ENCODE peak calls at places on chromosomes 16 and 17, in six cellular contexts. One of them, this sample, is unnamed.

GRCh38 chr17:31935512-31935911 is 1.3 kb upstream of the SUZ12 start:
- DNase-seq in ovary: no peak
- DNase-seq in neural progenitor cell: no peak
- DNase-seq in mucosa of descending colon: no peak
- DNase-seq in activated CD8-positive, alpha-beta T cell treated with anti-CD3 and anti-CD28 coated beads for 36 hours: no peak
- DNase-seq in heart right ventricle: no peak
- DNase-seq in this sample: no peak

GRCh38 chr16:79090966-79091365 is 509.6 kb downstream of the MAF start:
- DNase-seq in ovary: no peak
- DNase-seq in neural progenitor cell: no peak
- DNase-seq in mucosa of descending colon: no peak
- DNase-seq in activated CD8-positive, alpha-beta T cell treated with anti-CD3 and anti-CD28 coated beads for 36 hours: no peak
- DNase-seq in heart right ventricle: no peak
- DNase-seq in this sample: no peak

GRCh38 chr17:29807520-29808361 is 122.3 kb downstream of the SSH2 start:
- DNase-seq in ovary: peak
- DNase-seq in neural progenitor cell: peak
- DNase-seq in mucosa of descending colon: no peak
- DNase-seq in activated CD8-positive, alpha-beta T cell treated with anti-CD3 and anti-CD28 coated beads for 36 hours: peak
- DNase-seq in heart right ventricle: peak
- DNase-seq in this sample: peak

GRCh38 chr16:67428146-67428731 is 2.7 kb upstream of the HSD11B2 start:
- DNase-seq in ovary: peak
- DNase-seq in neural progenitor cell: peak
- DNase-seq in mucosa of descending colon: peak
- DNase-seq in activated CD8-positive, alpha-beta T cell treated with anti-CD3 and anti-CD28 coated beads for 36 hours: peak
- DNase-seq in heart right ventricle: peak
- DNase-seq in this sample: peak

GRCh38 chr17:32659419-32659842 is 172.6 kb downstream of the CDK5R1 start:
- DNase-seq in ovary: peak
- DNase-seq in neural progenitor cell: peak
- DNase-seq in mucosa of descending colon: no peak
- DNase-seq in activated CD8-positive, alpha-beta T cell treated with anti-CD3 and anti-CD28 coated beads for 36 hours: peak
- DNase-seq in heart right ventricle: peak
- DNase-seq in this sample: peak

GRCh38 chr16:56915311-56916105 is 16.4 kb upstream of the HERPUD1 start:
- DNase-seq in ovary: peak
- DNase-seq in neural progenitor cell: no peak
- DNase-seq in mucosa of descending colon: no peak
- DNase-seq in activated CD8-positive, alpha-beta T cell treated with anti-CD3 and anti-CD28 coated beads for 36 hours: no peak
- DNase-seq in heart right ventricle: no peak
- DNase-seq in this sample: no peak

GRCh38 chr16:87809150-87809902 is 43.5 kb upstream of the KLHDC4 start:
- DNase-seq in ovary: no peak
- DNase-seq in neural progenitor cell: no peak
- DNase-seq in mucosa of descending colon: no peak
- DNase-seq in activated CD8-positive, alpha-beta T cell treated with anti-CD3 and anti-CD28 coated beads for 36 hours: peak
- DNase-seq in heart right ventricle: no peak
- DNase-seq in this sample: peak

GRCh38 chr17:60525624-60526514 is at the start of gene APPBP2:
- DNase-seq in ovary: peak
- DNase-seq in neural progenitor cell: peak
- DNase-seq in mucosa of descending colon: peak
- DNase-seq in activated CD8-positive, alpha-beta T cell treated with anti-CD3 and anti-CD28 coated beads for 36 hours: peak
- DNase-seq in heart right ventricle: peak
- DNase-seq in this sample: peak

GRCh38 chr17:76598004-76598439 is 12.4 kb upstream of the ST6GALNAC2 start:
- DNase-seq in ovary: no peak
- DNase-seq in neural progenitor cell: no peak
- DNase-seq in mucosa of descending colon: no peak
- DNase-seq in activated CD8-positive, alpha-beta T cell treated with anti-CD3 and anti-CD28 coated beads for 36 hours: no peak
- DNase-seq in heart right ventricle: no peak
- DNase-seq in this sample: no peak

GRCh38 chr17:13616031-13616430 is 14.3 kb upstream of the HS3ST3A1 start:
- DNase-seq in ovary: no peak
- DNase-seq in neural progenitor cell: no peak
- DNase-seq in mucosa of descending colon: no peak
- DNase-seq in activated CD8-positive, alpha-beta T cell treated with anti-CD3 and anti-CD28 coated beads for 36 hours: no peak
- DNase-seq in heart right ventricle: no peak
- DNase-seq in this sample: no peak

GRCh38 chr16:85387171-85387507 is 226.0 kb upstream of the GSE1 start:
- DNase-seq in ovary: peak
- DNase-seq in neural progenitor cell: no peak
- DNase-seq in mucosa of descending colon: peak
- DNase-seq in activated CD8-positive, alpha-beta T cell treated with anti-CD3 and anti-CD28 coated beads for 36 hours: no peak
- DNase-seq in heart right ventricle: no peak
- DNase-seq in this sample: no peak

GRCh38 chr17:67365762-67366192 is 600 bp downstream of the PSMD12 start:
- DNase-seq in ovary: no peak
- DNase-seq in neural progenitor cell: no peak
- DNase-seq in mucosa of descending colon: no peak
- DNase-seq in activated CD8-positive, alpha-beta T cell treated with anti-CD3 and anti-CD28 coated beads for 36 hours: peak
- DNase-seq in heart right ventricle: no peak
- DNase-seq in this sample: no peak

GRCh38 chr17:68771867-68772515 is 170.8 kb upstream of the FAM20A start:
- DNase-seq in ovary: no peak
- DNase-seq in neural progenitor cell: peak
- DNase-seq in mucosa of descending colon: no peak
- DNase-seq in activated CD8-positive, alpha-beta T cell treated with anti-CD3 and anti-CD28 coated beads for 36 hours: peak
- DNase-seq in heart right ventricle: peak
- DNase-seq in this sample: peak

GRCh38 chr17:9346296-9346926 is 229.2 kb downstream of the STX8 start:
- DNase-seq in ovary: no peak
- DNase-seq in neural progenitor cell: no peak
- DNase-seq in mucosa of descending colon: no peak
- DNase-seq in activated CD8-positive, alpha-beta T cell treated with anti-CD3 and anti-CD28 coated beads for 36 hours: peak
- DNase-seq in heart right ventricle: no peak
- DNase-seq in this sample: no peak

GRCh38 chr17:60161598-60162330 is 12.0 kb downstream of the CA4 start:
- DNase-seq in ovary: no peak
- DNase-seq in neural progenitor cell: peak
- DNase-seq in mucosa of descending colon: no peak
- DNase-seq in activated CD8-positive, alpha-beta T cell treated with anti-CD3 and anti-CD28 coated beads for 36 hours: no peak
- DNase-seq in heart right ventricle: no peak
- DNase-seq in this sample: peak

GRCh38 chr17:49433000-49433694 is 18.5 kb upstream of the PHB1 start:
- DNase-seq in ovary: no peak
- DNase-seq in neural progenitor cell: no peak
- DNase-seq in mucosa of descending colon: no peak
- DNase-seq in activated CD8-positive, alpha-beta T cell treated with anti-CD3 and anti-CD28 coated beads for 36 hours: no peak
- DNase-seq in heart right ventricle: no peak
- DNase-seq in this sample: no peak

GRCh38 chr16:84085774-84086173 is 31.0 kb downstream of the MBTPS1 start:
- DNase-seq in ovary: no peak
- DNase-seq in neural progenitor cell: no peak
- DNase-seq in mucosa of descending colon: no peak
- DNase-seq in activated CD8-positive, alpha-beta T cell treated with anti-CD3 and anti-CD28 coated beads for 36 hours: no peak
- DNase-seq in heart right ventricle: no peak
- DNase-seq in this sample: peak

GRCh38 chr17:68383443-68384321 is 73.6 kb downstream of the WIPI1 start:
- DNase-seq in ovary: no peak
- DNase-seq in neural progenitor cell: no peak
- DNase-seq in mucosa of descending colon: no peak
- DNase-seq in activated CD8-positive, alpha-beta T cell treated with anti-CD3 and anti-CD28 coated beads for 36 hours: peak
- DNase-seq in heart right ventricle: no peak
- DNase-seq in this sample: no peak

GRCh38 chr16:28126684-28127620 is 63.4 kb upstream of the GSG1L start:
- DNase-seq in ovary: no peak
- DNase-seq in neural progenitor cell: no peak
- DNase-seq in mucosa of descending colon: no peak
- DNase-seq in activated CD8-positive, alpha-beta T cell treated with anti-CD3 and anti-CD28 coated beads for 36 hours: no peak
- DNase-seq in heart right ventricle: no peak
- DNase-seq in this sample: no peak

GRCh38 chr16:23362460-23363317 is 60.6 kb downstream of the SCNN1B start:
- DNase-seq in ovary: no peak
- DNase-seq in neural progenitor cell: no peak
- DNase-seq in mucosa of descending colon: peak
- DNase-seq in activated CD8-positive, alpha-beta T cell treated with anti-CD3 and anti-CD28 coated beads for 36 hours: no peak
- DNase-seq in heart right ventricle: peak
- DNase-seq in this sample: no peak

GRCh38 chr17:63838586-63839184 is 3.8 kb downstream of the SMARCD2 start:
- DNase-seq in ovary: peak
- DNase-seq in neural progenitor cell: no peak
- DNase-seq in mucosa of descending colon: peak
- DNase-seq in activated CD8-positive, alpha-beta T cell treated with anti-CD3 and anti-CD28 coated beads for 36 hours: no peak
- DNase-seq in heart right ventricle: peak
- DNase-seq in this sample: no peak

GRCh38 chr17:46977750-46978488 is 1.1 kb downstream of the RPRML start:
- DNase-seq in ovary: no peak
- DNase-seq in neural progenitor cell: peak
- DNase-seq in mucosa of descending colon: no peak
- DNase-seq in activated CD8-positive, alpha-beta T cell treated with anti-CD3 and anti-CD28 coated beads for 36 hours: no peak
- DNase-seq in heart right ventricle: no peak
- DNase-seq in this sample: no peak

DNA sequence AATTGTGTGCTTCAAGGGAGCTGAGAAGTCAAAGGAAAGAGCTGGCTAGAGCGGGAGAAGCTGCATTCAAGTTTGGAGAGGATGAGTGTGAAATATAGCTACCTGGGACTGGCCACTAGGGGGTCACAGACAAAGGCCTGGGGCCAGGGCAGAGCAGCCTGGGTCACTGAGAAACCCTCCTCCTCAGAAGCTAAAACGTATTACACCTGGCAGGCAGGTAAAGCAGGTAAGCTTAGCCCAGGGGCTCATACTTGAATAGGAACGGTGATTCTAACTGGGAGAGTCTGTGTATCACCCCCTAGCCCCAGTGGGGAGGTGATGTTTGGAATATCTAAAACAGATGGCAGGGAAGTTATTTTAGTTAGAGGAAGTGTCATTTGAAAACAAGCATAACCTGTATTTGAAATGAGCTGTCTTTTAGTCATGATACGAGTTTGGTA is 6.8 kb downstream of the KRT37 start:
- DNase-seq in ovary: no peak
- DNase-seq in neural progenitor cell: peak
- DNase-seq in mucosa of descending colon: no peak
- DNase-seq in activated CD8-positive, alpha-beta T cell treated with anti-CD3 and anti-CD28 coated beads for 36 hours: peak
- DNase-seq in heart right ventricle: no peak
- DNase-seq in this sample: peak
- TF ChIP-seq CTCF in ovary: no peak
- TF ChIP-seq CTCF in neural progenitor cell: peak
- TF ChIP-seq CTCF in mucosa of descending colon: no peak
- TF ChIP-seq CTCF in activated CD8-positive, alpha-beta T cell treated with anti-CD3 and anti-CD28 coated beads for 36 hours: no peak
- TF ChIP-seq CTCF in heart right ventricle: no peak
- TF ChIP-seq CTCF in this sample: peak

DNA sequence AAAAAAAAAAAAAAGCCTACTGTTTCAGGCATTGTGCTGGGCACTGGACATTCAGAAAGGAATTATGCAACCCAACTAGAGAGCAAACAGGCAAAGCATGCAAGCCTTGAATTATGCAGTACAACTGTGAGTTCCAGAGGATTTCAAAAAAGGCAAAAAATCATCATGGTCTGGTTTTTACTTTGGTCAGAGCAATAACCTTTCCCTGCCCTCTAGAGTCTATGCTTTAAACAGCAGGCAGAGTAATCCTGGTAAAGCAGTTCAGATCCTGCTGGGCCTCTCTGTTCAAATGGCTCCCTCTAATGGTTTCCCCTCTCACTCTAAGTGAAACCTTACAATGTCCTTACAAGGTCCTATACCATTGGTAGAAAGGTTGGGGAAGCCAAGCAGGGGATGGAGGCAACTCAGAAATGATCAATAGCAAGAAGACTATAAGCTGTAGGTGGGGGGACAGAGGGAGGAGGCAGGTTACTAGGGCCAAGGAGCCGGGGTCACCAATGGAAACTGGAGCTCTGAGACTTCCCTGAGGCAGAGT is 4.6 kb upstream of the TAF15 start:
- DNase-seq in ovary: no peak
- DNase-seq in neural progenitor cell: peak
- DNase-seq in mucosa of descending colon: no peak
- DNase-seq in activated CD8-positive, alpha-beta T cell treated with anti-CD3 and anti-CD28 coated beads for 36 hours: peak
- DNase-seq in heart right ventricle: peak
- DNase-seq in this sample: peak
- TF ChIP-seq CTCF in ovary: peak
- TF ChIP-seq CTCF in neural progenitor cell: peak
- TF ChIP-seq CTCF in mucosa of descending colon: peak
- TF ChIP-seq CTCF in activated CD8-positive, alpha-beta T cell treated with anti-CD3 and anti-CD28 coated beads for 36 hours: peak
- TF ChIP-seq CTCF in heart right ventricle: peak
- TF ChIP-seq CTCF in this sample: peak

GRCh38 chr17:7016406-7016805 is 4.0 kb downstream of the RNASEK start:
- DNase-seq in ovary: no peak
- DNase-seq in neural progenitor cell: no peak
- DNase-seq in mucosa of descending colon: no peak
- DNase-seq in activated CD8-positive, alpha-beta T cell treated with anti-CD3 and anti-CD28 coated beads for 36 hours: peak
- DNase-seq in heart right ventricle: no peak
- DNase-seq in this sample: no peak

GRCh38 chr17:7015587-7016020 is 3.2 kb downstream of the RNASEK start:
- DNase-seq in ovary: peak
- DNase-seq in neural progenitor cell: no peak
- DNase-seq in mucosa of descending colon: no peak
- DNase-seq in activated CD8-positive, alpha-beta T cell treated with anti-CD3 and anti-CD28 coated beads for 36 hours: peak
- DNase-seq in heart right ventricle: no peak
- DNase-seq in this sample: no peak

GRCh38 chr17:7014261-7014994 is 2.0 kb downstream of the RNASEK start:
- DNase-seq in ovary: peak
- DNase-seq in neural progenitor cell: peak
- DNase-seq in mucosa of descending colon: peak
- DNase-seq in activated CD8-positive, alpha-beta T cell treated with anti-CD3 and anti-CD28 coated beads for 36 hours: peak
- DNase-seq in heart right ventricle: peak
- DNase-seq in this sample: peak

GRCh38 chr17:7016886-7017826 is 4.7 kb downstream of the RNASEK start:
- DNase-seq in ovary: no peak
- DNase-seq in neural progenitor cell: no peak
- DNase-seq in mucosa of descending colon: no peak
- DNase-seq in activated CD8-positive, alpha-beta T cell treated with anti-CD3 and anti-CD28 coated beads for 36 hours: no peak
- DNase-seq in heart right ventricle: no peak
- DNase-seq in this sample: no peak

GRCh38 chr17:7014995-7015586 is 2.7 kb downstream of the RNASEK start:
- DNase-seq in ovary: no peak
- DNase-seq in neural progenitor cell: peak
- DNase-seq in mucosa of descending colon: no peak
- DNase-seq in activated CD8-positive, alpha-beta T cell treated with anti-CD3 and anti-CD28 coated beads for 36 hours: peak
- DNase-seq in heart right ventricle: no peak
- DNase-seq in this sample: peak
- TF ChIP-seq CTCF in ovary: no peak
- TF ChIP-seq CTCF in neural progenitor cell: peak
- TF ChIP-seq CTCF in mucosa of descending colon: peak
- TF ChIP-seq CTCF in activated CD8-positive, alpha-beta T cell treated with anti-CD3 and anti-CD28 coated beads for 36 hours: peak
- TF ChIP-seq CTCF in heart right ventricle: peak
- TF ChIP-seq CTCF in this sample: no peak

DNA sequence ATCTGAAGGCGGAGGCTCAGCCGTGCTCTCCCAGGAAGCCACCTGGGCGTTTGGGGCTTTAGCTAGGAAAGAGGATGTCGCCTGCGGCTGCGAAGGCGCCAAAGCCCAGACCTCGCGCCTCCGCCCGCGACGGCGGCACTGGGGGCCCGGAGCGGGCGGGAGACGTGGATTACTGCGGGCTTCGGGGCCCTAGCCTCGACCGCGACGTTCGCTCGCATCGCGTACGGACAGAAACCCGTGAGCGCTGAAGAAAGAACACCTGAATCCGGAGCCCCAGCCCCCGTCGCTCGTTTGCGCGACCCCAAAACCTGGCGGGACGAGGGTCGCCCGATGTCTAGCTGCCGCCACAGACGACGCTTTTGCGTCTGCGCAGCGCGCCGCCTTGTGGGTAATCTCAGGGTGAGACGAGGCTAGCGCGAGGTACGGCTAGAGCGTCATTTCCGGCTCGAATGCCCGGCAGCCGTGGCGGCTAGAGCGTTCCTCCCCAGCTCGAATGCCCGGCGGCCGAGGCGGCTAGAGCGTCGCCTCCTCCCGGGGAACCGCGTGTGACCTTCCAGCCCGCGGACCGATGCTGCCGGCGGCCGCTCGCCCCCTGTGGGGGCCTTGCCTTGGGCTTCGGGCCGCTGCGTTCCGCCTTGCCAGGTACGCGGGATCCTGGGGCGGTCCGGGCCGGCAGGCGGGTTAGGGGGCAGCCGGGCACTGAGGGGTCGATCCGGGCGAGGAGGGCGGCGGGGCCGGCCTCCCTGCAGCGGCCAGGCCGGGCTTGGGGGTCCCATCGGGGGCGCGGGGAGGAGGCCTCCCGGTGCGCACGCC is at the start of gene MRPL12:
- DNase-seq in ovary: peak
- DNase-seq in neural progenitor cell: peak
- DNase-seq in mucosa of descending colon: peak
- DNase-seq in activated CD8-positive, alpha-beta T cell treated with anti-CD3 and anti-CD28 coated beads for 36 hours: peak
- DNase-seq in heart right ventricle: peak
- DNase-seq in this sample: peak
- TF ChIP-seq CTCF in ovary: peak
- TF ChIP-seq CTCF in neural progenitor cell: no peak
- TF ChIP-seq CTCF in mucosa of descending colon: no peak
- TF ChIP-seq CTCF in activated CD8-positive, alpha-beta T cell treated with anti-CD3 and anti-CD28 coated beads for 36 hours: no peak
- TF ChIP-seq CTCF in heart right ventricle: peak
- TF ChIP-seq CTCF in this sample: no peak